ENCODE peak calls at places on chromosomes 3 and 15, in five cellular contexts. O, J, F, X and E are unnamed samples.

GRCh38 chr3:13404625-13405452 is 15.3 kb downstream of the NUP210 start:
- DNase-seq in O (no peak), X (no peak), J (no peak), F (no peak), E (no peak)

GRCh38 chr3:168249048-168249538 is 153.4 kb upstream of the GOLIM4 start:
- DNase-seq in F (no peak), X (no peak), J (no peak), O (peak), E (peak)

GRCh38 chr3:194687638-194688206 is 2.0 kb downstream of the FAM43A start:
- DNase-seq in J (no peak), O (peak), X (peak), F (peak), E (peak)

GRCh38 chr15:76930831-76931396 is 635 bp upstream of the RCN2 start:
- DNase-seq in O (no peak), F (no peak), J (no peak), X (no peak), E (no peak)

GRCh38 chr15:77243716-77244401 is 172.9 kb upstream of the TSPAN3 start:
- DNase-seq in X (peak), F (no peak), J (no peak), O (no peak), E (no peak)

GRCh38 chr3:142148871-142149860 is at the start of gene TFDP2:
- DNase-seq in O (peak), F (peak), J (peak), X (peak), E (peak)

GRCh38 chr3:37712918-37713819 is 148.5 kb upstream of the CTDSPL start:
- DNase-seq in X (peak), O (peak), J (peak), F (no peak), E (no peak)

GRCh38 chr3:166637984-166638530 is 742.0 kb downstream of the ZBBX start:
- DNase-seq in O (no peak), J (no peak), X (no peak), F (no peak), E (no peak)

GRCh38 chr15:30882861-30883433 is 20.8 kb upstream of the FAN1 start:
- DNase-seq in J (peak), F (no peak), X (no peak), O (no peak), E (no peak)

GRCh38 chr15:86178845-86179244 is 99.2 kb downstream of the AGBL1 start:
- DNase-seq in F (no peak), X (no peak), J (no peak), O (no peak), E (no peak)

GRCh38 chr3:185629554-185630181 is 43.6 kb downstream of the SENP2 start:
- DNase-seq in O (no peak), J (no peak), F (no peak), X (no peak), E (no peak)

GRCh38 chr3:72388644-72389043 is 459.6 kb downstream of the SHQ1 start:
- DNase-seq in X (no peak), O (no peak), J (no peak), F (no peak), E (no peak)

GRCh38 chr3:109994853-109995252 is 657.5 kb upstream of the DPPA4 start:
- DNase-seq in J (no peak), O (no peak), X (no peak), F (no peak), E (no peak)

GRCh38 chr3:30112904-30113484 is 493.4 kb upstream of the TGFBR2 start:
- DNase-seq in J (peak), F (no peak), O (peak), X (no peak), E (peak)

GRCh38 chr3:143081844-143082778 is 37.5 kb upstream of the CHST2 start:
- DNase-seq in X (no peak), J (no peak), O (no peak), F (no peak), E (no peak)

GRCh38 chr15:27683126-27683525 is 416.0 kb downstream of the OCA2 start:
- DNase-seq in J (no peak), F (no peak), O (no peak), X (no peak), E (no peak)